ENCODE peak calls at places on chromosomes 4 and X, in six cellular contexts. F, D, Z, E, M and S are unnamed samples.

GRCh38 chr4:78601013-78601412 is 49.4 kb downstream of the ANXA3 start:
- DNase-seq in F (no peak), D (no peak), Z (no peak), E (no peak), M (peak), S (no peak)

GRCh38 chrX:107712231-107713204 is 63.1 kb downstream of the TSC22D3 start:
- DNase-seq in F (no peak), D (no peak), Z (peak), E (peak), M (no peak), S (no peak)

GRCh38 chr4:175560628-175561027 is 251.4 kb downstream of the GPM6A start:
- DNase-seq in F (no peak), D (no peak), Z (peak), E (no peak), M (no peak), S (peak)

GRCh38 chr4:141391293-141391692 is 170.6 kb downstream of the ZNF330 start:
- DNase-seq in F (no peak), D (no peak), Z (no peak), E (no peak), M (no peak), S (no peak)

GRCh38 chr4:130336585-130337217 is 1240.7 kb downstream of the C4orf33 start:
- DNase-seq in F (no peak), D (no peak), Z (peak), E (no peak), M (no peak), S (no peak)

GRCh38 chr4:159051245-159052071 is 51.4 kb upstream of the RAPGEF2 start:
- DNase-seq in F (no peak), D (no peak), Z (no peak), E (no peak), M (no peak), S (no peak)

GRCh38 chr4:177190995-177191568 is 118.6 kb upstream of the NEIL3 start:
- DNase-seq in F (no peak), D (no peak), Z (peak), E (no peak), M (no peak), S (peak)

GRCh38 chr4:54063224-54063623 is 1.2 kb downstream of the CHIC2 start:
- DNase-seq in F (no peak), D (no peak), Z (peak), E (no peak), M (no peak), S (no peak)

GRCh38 chr4:7828926-7829325 is 110.7 kb downstream of the AFAP1 start:
- DNase-seq in F (no peak), D (no peak), Z (peak), E (peak), M (no peak), S (no peak)

GRCh38 chrX:110561036-110561435 is 202.4 kb downstream of the RTL9 start:
- DNase-seq in F (no peak), D (no peak), Z (no peak), E (no peak), M (no peak), S (no peak)

GRCh38 chrX:49199906-49200771 is at the start of gene SYP:
- DNase-seq in F (peak), D (peak), Z (peak), E (peak), M (peak), S (peak)

GRCh38 chr4:55906999-55907398 is 41.7 kb upstream of the CEP135 start:
- DNase-seq in F (no peak), D (no peak), Z (no peak), E (no peak), M (no peak), S (no peak)

GRCh38 chr4:94256833-94257232 is 49.2 kb downstream of the SMARCAD1 start:
- DNase-seq in F (no peak), D (no peak), Z (no peak), E (no peak), M (no peak), S (no peak)

GRCh38 chr4:99564921-99565320 is 1.1 kb upstream of the TRMT10A start:
- DNase-seq in F (no peak), D (no peak), Z (no peak), E (no peak), M (no peak), S (no peak)

GRCh38 chr4:2352171-2352570 is 66.3 kb downstream of the ZFYVE28 start:
- DNase-seq in F (no peak), D (no peak), Z (no peak), E (no peak), M (peak), S (no peak)

GRCh38 chr4:3851211-3851610 is 85.0 kb downstream of the ADRA2C start:
- DNase-seq in F (no peak), D (no peak), Z (no peak), E (no peak), M (no peak), S (no peak)

GRCh38 chr4:164989464-164989863 is 12.0 kb upstream of the TRIM61 start:
- DNase-seq in F (no peak), D (no peak), Z (no peak), E (no peak), M (no peak), S (no peak)

GRCh38 chrX:35590210-35590609 is 207.9 kb upstream of the MAGEB16 start:
- DNase-seq in F (no peak), D (no peak), Z (no peak), E (no peak), M (no peak), S (no peak)

GRCh38 chrX:115616943-115617563 is 56.1 kb downstream of the PLS3 start:
- DNase-seq in F (no peak), D (no peak), Z (peak), E (no peak), M (no peak), S (peak)

GRCh38 chrX:80216086-80216485 is 201.5 kb downstream of the TBX22 start:
- DNase-seq in F (no peak), D (no peak), Z (no peak), E (no peak), M (no peak), S (no peak)

GRCh38 chr4:182807346-182807745 is 109.8 kb downstream of the DCTD start:
- DNase-seq in F (no peak), D (no peak), Z (no peak), E (no peak), M (no peak), S (no peak)

GRCh38 chrX:7115557-7115956 is 32.0 kb upstream of the STS start:
- DNase-seq in F (no peak), D (no peak), Z (no peak), E (no peak), M (peak), S (no peak)

GRCh38 chr4:145909331-145909730 is 29.3 kb downstream of the ZNF827 start:
- DNase-seq in F (peak), D (no peak), Z (no peak), E (no peak), M (peak), S (no peak)

GRCh38 chr4:139920552-139920951 is 233.4 kb downstream of the MAML3 start:
- DNase-seq in F (no peak), D (no peak), Z (no peak), E (no peak), M (no peak), S (no peak)

GRCh38 chr4:30721353-30722091 is 1.4 kb downstream of the PCDH7 start:
- DNase-seq in F (peak), D (no peak), Z (peak), E (no peak), M (peak), S (no peak)

GRCh38 chr4:24807611-24808010 is 12.2 kb downstream of the SOD3 start:
- DNase-seq in F (no peak), D (no peak), Z (no peak), E (no peak), M (no peak), S (no peak)

GRCh38 chr4:42712854-42713253 is 55.9 kb upstream of the ATP8A1 start:
- DNase-seq in F (no peak), D (no peak), Z (no peak), E (no peak), M (no peak), S (no peak)

GRCh38 chr4:186621959-186622553 is 66.7 kb upstream of the MTNR1A start:
- DNase-seq in F (no peak), D (peak), Z (peak), E (no peak), M (no peak), S (no peak)
- TF ChIP-seq CTCF in F (no peak), D (peak), Z (peak), E (no peak), M (peak), S (no peak)

DNA sequence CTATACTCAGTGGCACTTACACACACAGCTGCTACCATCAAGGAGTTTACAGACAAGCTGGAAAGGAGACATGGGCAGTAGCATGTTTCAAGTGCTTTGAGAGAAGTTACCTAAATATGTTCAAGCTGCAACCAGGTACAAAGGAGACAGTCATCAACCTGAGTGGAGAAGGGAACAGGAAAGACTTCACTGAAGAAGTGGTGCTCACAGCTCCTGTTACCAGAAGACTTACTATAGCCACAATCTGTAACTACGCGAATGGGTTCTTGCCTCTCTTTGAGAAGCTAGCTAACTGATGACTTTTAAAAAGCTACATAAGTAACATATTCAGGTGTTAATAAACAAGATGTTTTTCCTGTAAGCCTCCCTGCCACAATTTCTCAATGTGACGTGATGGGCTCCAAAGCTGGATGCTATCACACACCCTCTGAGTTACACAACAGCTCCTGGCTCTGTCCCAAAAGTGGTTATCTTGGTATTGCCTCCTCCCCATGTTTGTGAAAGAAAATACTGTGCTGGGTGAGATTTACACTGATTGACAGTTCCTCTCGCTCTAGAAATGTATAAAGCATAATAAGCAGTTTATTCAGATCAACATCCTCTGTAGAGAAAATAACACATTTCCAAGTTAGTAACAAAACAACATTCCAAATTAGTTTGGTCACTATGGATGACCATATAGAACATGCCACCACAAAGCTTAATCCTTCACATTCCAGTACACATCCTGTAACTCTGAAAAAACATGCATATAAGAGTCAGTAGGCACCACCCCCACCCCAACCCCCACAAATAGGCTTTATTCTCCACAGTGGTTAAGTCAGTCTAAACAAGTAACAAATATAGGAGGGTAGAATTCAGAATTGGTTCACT is 81.8 kb downstream of the FRYL start:
- DNase-seq in F (peak), D (peak), Z (peak), E (no peak), M (peak), S (peak)
- H3K4me3 ChIP-seq in F (no peak), D (no peak), Z (no peak), E (no peak), M (no peak), S (no peak)

DNA sequence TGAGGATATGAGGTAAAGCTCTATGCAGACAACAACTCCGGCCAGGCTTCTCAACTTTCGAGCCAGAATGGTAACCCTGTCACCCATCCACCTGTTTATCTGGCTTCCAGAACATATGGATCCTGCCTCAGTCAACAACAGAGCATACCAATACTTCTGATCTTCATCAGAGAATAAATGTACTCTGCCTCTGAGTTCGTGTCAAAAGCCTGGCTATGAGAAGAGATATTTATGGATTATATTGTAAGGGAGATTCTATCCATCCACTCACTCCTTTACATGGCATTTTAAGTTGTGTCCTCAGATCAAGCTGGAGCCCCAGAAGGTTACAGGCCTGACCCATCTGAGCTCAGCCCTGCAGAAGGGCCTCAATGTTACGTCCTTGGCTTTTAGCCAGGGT is 9.8 kb upstream of the FOXO4 start:
- DNase-seq in F (no peak), D (no peak), Z (no peak), E (no peak), M (no peak), S (no peak)
- TF ChIP-seq CTCF in F (no peak), D (no peak), Z (no peak), E (no peak), M (no peak), S (no peak)

DNA sequence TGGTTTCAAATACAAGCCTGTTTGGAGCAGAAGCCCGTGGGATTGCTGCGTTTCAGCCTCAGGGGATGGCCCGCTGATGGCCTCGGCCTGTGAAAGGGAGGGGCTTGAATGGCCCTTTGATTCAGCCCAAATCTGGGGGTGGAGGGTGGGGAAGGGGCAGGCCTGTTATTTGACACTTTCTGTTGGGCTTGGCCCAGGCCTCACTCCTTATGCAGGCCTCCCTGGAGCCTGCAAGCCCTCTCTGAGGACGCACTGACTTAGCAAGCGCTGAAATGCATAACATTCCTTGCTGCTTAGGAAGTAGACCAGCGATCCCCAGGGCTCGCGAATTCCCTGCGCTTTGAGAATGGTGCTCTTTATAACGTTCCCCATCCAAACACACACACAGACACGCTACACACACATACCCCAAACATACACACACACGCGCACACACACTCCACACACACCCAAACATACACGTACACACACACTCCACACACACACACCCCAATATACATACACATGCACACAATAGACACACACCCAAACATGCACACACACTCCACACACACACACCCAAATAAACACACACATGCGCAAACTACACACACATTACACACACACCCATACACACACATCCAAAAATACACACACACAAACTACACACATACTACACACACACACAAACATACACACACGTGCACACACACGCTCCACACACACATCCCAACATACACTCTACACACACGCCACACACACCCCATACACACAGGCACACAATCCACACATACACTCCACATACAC is 29.6 kb downstream of the TLR10 start:
- DNase-seq in F (peak), D (peak), Z (peak), E (peak), M (peak), S (peak)
- H3K4me3 ChIP-seq in F (no peak), D (no peak), Z (no peak), E (peak), M (peak), S (no peak)

DNA sequence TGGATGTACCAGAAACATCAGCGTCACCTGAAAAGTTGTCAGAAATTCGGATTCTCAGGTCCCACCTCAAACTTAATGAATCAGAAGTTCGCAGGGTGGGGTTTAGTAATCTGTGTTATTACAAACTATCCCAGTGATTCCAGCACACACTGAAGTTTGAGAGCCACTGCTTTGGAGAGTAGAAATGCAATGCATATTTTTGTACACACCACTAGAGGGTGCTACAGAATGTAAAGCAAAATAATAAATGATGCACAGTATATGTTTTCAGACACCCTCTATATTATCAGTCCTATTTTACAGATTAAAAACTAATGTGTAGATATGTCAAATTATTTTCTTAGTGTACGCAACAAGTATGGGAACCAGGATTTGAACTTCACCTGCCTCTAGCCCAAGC is 2.5 kb upstream of the MORF4L2 start:
- DNase-seq in F (no peak), D (no peak), Z (peak), E (no peak), M (no peak), S (no peak)
- TF ChIP-seq CTCF in F (peak), D (peak), Z (peak), E (peak), M (peak), S (peak)

DNA sequence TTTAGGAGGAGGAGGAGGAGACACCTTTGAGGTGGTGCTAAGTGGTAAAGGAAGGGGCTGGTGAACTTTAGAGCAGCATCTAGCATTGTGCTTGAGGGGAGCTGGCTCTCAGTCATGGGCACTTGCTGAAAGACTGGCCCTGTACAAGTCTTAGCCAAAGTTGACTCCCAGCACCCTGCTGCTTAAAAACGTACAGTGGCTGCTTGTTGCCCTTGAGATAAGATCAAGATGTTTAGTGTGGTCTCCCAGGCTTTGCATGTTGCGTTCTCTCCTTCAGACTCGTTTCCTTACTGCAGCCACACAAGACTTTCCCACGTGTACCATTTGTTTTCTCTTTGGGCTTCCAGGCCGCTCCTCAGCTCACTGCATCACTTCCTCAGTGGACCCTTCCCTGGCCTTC is 1.8 kb downstream of the MED28 start:
- DNase-seq in F (no peak), D (no peak), Z (no peak), E (no peak), M (no peak), S (no peak)
- H3K4me3 ChIP-seq in F (peak), D (peak), Z (no peak), E (peak), M (no peak), S (no peak)

GRCh38 chr4:26049447-26049846 is 135.4 kb downstream of the SMIM20 start:
- DNase-seq in F (no peak), D (no peak), Z (no peak), E (no peak), M (no peak), S (no peak)
- TF ChIP-seq CTCF in F (no peak), D (no peak), Z (no peak), E (no peak), M (no peak), S (no peak)

GRCh38 chr4:80610199-80610598 is 274.7 kb downstream of the CFAP299 start:
- DNase-seq in F (no peak), D (no peak), Z (no peak), E (no peak), M (no peak), S (no peak)
- H3K4me3 ChIP-seq in F (no peak), D (no peak), Z (no peak), E (no peak), M (no peak), S (no peak)

GRCh38 chr4:169791527-169792156 is 33.9 kb upstream of the HPF1 start:
- DNase-seq in F (no peak), D (no peak), Z (peak), E (no peak), M (peak), S (peak)
- TF ChIP-seq CTCF in F (peak), D (peak), Z (peak), E (no peak), M (peak), S (peak)

DNA sequence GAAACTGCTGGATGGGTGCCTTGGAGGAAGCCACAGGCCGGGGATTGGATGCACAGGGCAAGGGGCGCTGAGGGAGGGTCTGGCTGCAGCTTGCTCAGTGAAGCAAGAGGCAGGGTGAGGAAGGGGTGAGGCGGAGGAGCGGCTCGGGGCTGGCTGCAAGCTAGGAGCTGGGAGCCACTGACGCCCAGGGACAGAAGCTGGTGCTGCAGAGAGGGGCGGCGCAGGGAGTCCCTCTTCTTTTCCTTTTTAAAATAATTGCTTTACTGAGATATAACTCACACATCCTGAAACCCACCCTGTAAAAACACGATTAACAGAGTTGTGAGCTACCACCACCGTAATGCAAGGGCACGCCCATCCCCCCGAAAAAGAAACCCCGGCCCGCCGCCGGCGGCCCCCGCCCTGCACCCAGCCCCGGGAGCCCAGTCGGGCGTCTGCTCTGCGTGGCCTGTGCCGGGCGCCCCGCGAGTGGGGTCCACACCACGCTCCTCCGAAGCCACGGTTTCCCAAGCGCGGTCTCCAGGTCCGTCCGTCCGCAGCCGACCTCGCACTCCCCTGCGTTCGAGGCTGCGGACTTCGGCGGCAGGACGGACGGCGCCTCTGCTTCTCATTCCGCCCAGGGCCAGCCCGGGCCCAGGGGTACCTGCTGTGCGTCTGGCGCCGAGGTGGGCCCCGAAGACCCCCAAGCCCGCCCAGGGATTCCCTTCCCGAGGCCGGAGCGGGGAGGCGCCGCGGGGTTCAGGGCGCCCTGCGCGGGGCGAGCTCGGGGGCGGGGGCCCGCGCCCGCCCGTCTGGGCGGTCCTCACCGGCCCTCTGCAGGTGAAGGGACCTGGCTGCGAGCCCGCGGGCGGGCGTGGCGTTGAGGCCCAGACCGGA is 865 bp upstream of the UVSSA start:
- DNase-seq in F (peak), D (no peak), Z (peak), E (peak), M (peak), S (no peak)
- H3K4me3 ChIP-seq in F (peak), D (peak), Z (peak), E (peak), M (peak), S (peak)